ENCODE peak calls at places on chromosomes 3 and 15, in seven cellular contexts. Y is right cardiac atrium, W is tibial artery, X is PC-3, L is aorta, M is GM23248, E is HCT116. Q is an unnamed sample.

GRCh38 chr3:75983609-75984290 is 198.4 kb upstream of the ZNF717 start:
- DNase-seq in Y (no peak), W (no peak), X (no peak), L (no peak), M (peak; percentile 65), E (no peak), Q (no peak)

GRCh38 chr15:51030649-51031316 is 63.9 kb downstream of the TNFAIP8L3 start:
- DNase-seq in Y (no peak), W (peak; percentile 57), X (peak; percentile 92), L (peak; percentile 71), M (peak; percentile 91), E (no peak), Q (no peak)

GRCh38 chr3:131107637-131108433 is 81.2 kb downstream of the NEK11 start:
- DNase-seq in Y (no peak), W (no peak), X (peak; percentile 78), L (no peak), M (peak; percentile 66), E (no peak), Q (no peak)

GRCh38 chr15:86082619-86083377 is 3.1 kb downstream of the AGBL1 start:
- DNase-seq in Y (no peak), W (no peak), X (no peak), L (no peak), M (no peak), E (no peak), Q (no peak)

GRCh38 chr3:59605318-59605717 is 555.5 kb upstream of the CFAP20DC start:
- DNase-seq in Y (no peak), W (no peak), X (no peak), L (no peak), M (no peak), E (no peak), Q (no peak)

GRCh38 chr15:34241376-34242350 is 16.8 kb downstream of the EMC4 start:
- DNase-seq in Y (no peak), W (no peak), X (peak; percentile 75), L (no peak), M (peak; percentile 63), E (no peak), Q (no peak)

GRCh38 chr3:23735062-23735461 is 70.7 kb upstream of the UBE2E1 start:
- DNase-seq in Y (no peak), W (no peak), X (peak; percentile 52), L (no peak), M (no peak), E (no peak), Q (no peak)

GRCh38 chr15:70068783-70069565 is 28.7 kb downstream of the TLE3 start:
- DNase-seq in Y (no peak), W (no peak), X (no peak), L (no peak), M (no peak), E (no peak), Q (no peak)

GRCh38 chr15:57183041-57183440 is 193.3 kb upstream of the CGNL1 start:
- DNase-seq in Y (no peak), W (no peak), X (no peak), L (no peak), M (peak; percentile 55), E (no peak), Q (no peak)

GRCh38 chr3:184603156-184604030 is 41.8 kb downstream of the EPHB3 start:
- DNase-seq in Y (no peak), W (no peak), X (no peak), L (no peak), M (no peak), E (no peak), Q (no peak)
- H3K27me3 ChIP-seq in Y (no peaks in the 10 kb centered on the region), W (no peaks in the 10 kb centered on the region), X (peaks cover 35% of the 10 kb centered on the region), L (no peaks in the 10 kb centered on the region), M (peaks cover 34% of the 10 kb centered on the region), E (no peaks in the 10 kb centered on the region), Q (peaks cover 73% of the 10 kb centered on the region)

GRCh38 chr3:142961539-142961938 is 1.9 kb downstream of the PAQR9 start:
- DNase-seq in Y (no peak), W (no peak), X (no peak), L (no peak), M (no peak), E (no peak), Q (no peak)
- H3K27me3 ChIP-seq in Y (no peaks in the 10 kb centered on the region), W (no peaks in the 10 kb centered on the region), X (peaks cover 3% of the 10 kb centered on the region), L (no peaks in the 10 kb centered on the region), M (no peaks in the 10 kb centered on the region), E (no peaks in the 10 kb centered on the region), Q (peaks cover 9% of the 10 kb centered on the region)

DNA sequence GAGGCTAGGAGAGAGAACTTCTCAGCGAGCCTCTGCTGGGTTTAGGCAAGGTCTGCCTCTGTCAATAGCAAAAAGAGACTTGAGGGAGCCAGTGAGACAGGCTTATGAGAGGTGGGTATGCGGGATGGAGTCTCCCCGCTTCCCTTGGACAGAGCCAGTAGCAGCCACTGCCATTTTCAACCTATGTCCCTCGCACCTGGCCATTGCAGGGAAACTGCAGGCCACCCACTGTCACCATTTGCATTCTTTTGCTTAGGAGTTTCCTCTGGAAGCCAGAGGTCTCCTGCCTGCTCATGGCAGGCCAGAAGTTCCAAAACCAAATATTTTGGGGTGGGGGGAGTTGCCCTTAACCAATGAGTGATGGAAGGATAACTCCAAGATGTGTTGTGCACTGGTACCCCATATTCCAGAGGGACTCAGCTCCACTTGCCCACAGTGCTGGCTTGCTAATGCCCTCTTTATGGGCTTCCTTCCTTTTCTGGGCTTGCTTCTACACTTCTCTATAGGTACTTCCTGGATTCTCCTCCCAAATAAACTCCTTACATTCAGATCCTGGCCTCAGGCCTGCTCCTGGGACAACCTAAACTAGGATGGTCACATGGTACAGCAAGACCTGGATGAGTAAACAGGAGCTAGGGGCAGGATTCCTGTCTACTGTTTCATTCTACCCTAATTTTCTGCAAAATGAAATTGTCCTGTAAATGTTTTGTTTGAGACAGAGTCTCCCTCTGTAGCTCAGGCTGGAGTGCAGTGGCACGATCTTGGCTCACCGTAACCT is 108.9 kb upstream of the PROK2 start:
- DNase-seq in Y (no peak), W (no peak), X (no peak), L (no peak), M (no peak), E (no peak), Q (no peak)
- H3K27me3 ChIP-seq in Y (no peaks in the 10 kb centered on the region), W (no peaks in the 10 kb centered on the region), X (peaks cover 53% of the 10 kb centered on the region), L (no peaks in the 10 kb centered on the region), M (peaks cover 49% of the 10 kb centered on the region), E (peaks cover 19% of the 10 kb centered on the region), Q (no peaks in the 10 kb centered on the region)

GRCh38 chr15:89377842-89378698 is 43.4 kb upstream of the POLG start:
- DNase-seq in Y (no peak), W (no peak), X (peak; percentile 91), L (no peak), M (peak; percentile 36), E (no peak), Q (no peak)

GRCh38 chr15:89377042-89377841 is 42.6 kb upstream of the POLG start:
- DNase-seq in Y (no peak), W (no peak), X (no peak), L (no peak), M (no peak), E (no peak), Q (no peak)

GRCh38 chr15:89379818-89380217 is 45.2 kb upstream of the POLG start:
- DNase-seq in Y (no peak), W (no peak), X (peak; percentile 96), L (no peak), M (no peak), E (no peak), Q (no peak)

GRCh38 chr15:89379423-89379735 is 44.8 kb upstream of the POLG start:
- DNase-seq in Y (no peak), W (no peak), X (no peak), L (no peak), M (no peak), E (no peak), Q (no peak)

DNA sequence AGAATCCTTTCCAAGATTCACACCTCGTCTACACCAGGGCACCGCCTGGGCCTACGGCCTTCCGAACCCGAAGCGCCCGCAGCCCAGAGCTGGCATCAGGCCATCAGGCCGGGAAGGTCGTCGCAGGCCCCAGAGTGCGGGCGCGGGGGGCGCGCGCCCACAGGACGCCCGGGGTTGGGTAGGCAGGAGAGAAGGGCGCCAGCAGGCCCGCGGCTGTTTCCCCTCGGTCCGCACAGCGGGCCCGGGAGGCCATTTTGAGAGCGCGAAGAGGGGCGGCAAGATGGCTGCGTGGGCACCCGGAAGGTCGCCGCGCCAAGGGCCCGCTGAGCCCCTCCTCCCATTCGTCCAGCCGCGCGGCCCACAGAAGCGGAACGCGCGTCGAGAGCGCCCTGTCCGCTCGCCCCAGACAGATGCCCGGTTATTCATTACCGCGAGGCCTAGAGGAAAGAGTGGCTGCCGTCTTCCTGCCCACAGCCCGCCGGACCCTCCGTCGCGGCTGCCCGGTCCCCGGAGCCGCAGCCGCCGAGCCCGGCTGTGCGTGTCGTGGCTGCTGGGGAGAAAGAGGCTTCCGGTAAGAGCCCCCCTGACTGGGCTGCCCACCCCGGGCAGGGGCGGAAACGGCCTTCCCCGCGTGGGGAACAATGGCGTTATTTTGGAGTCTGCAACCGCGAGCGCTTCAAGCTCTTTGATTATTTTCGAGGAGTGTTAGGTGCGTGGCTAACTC is 44.2 kb upstream of the POLG start:
- DNase-seq in Y (peak; percentile 41), W (no peak), X (no peak), L (no peak), M (no peak), E (no peak), Q (no peak)
- H3K27me3 ChIP-seq in Y (no peaks in the 10 kb centered on the region), W (no peaks in the 10 kb centered on the region), X (no peaks in the 10 kb centered on the region), L (no peaks in the 10 kb centered on the region), M (peaks cover 92% of the 10 kb centered on the region), E (peaks cover 3% of the 10 kb centered on the region), Q (peaks cover 96% of the 10 kb centered on the region)

GRCh38 chr15:73882761-73883419 is 9.5 kb downstream of the TBC1D21 start:
- DNase-seq in Y (no peak), W (peak; percentile 13), X (peak; percentile 40), L (no peak), M (no peak), E (no peak), Q (no peak)
- H3K27me3 ChIP-seq in Y (no peaks in the 10 kb centered on the region), W (no peaks in the 10 kb centered on the region), X (no peaks in the 10 kb centered on the region), L (no peaks in the 10 kb centered on the region), M (peaks cover 7% of the 10 kb centered on the region), E (no peaks in the 10 kb centered on the region), Q (no peaks in the 10 kb centered on the region)

GRCh38 chr15:83652606-83653204 is 1.2 kb upstream of the ADAMTSL3 start:
- DNase-seq in Y (no peak), W (no peak), X (no peak), L (no peak), M (no peak), E (no peak), Q (no peak)

GRCh38 chr15:83651541-83651940 is 2.4 kb upstream of the ADAMTSL3 start:
- DNase-seq in Y (no peak), W (no peak), X (peak; percentile 70), L (no peak), M (no peak), E (no peak), Q (no peak)

GRCh38 chr15:83654379-83655236 is 685 bp downstream of the ADAMTSL3 start:
- DNase-seq in Y (peak; percentile 64), W (peak; percentile 51), X (peak; percentile 12), L (peak; percentile 67), M (peak; percentile 2), E (no peak), Q (peak; percentile 13)

GRCh38 chr15:83653639-83654378 is at the start of gene ADAMTSL3:
- DNase-seq in Y (peak; percentile 91), W (peak; percentile 64), X (peak; percentile 74), L (peak; percentile 86), M (peak; percentile 53), E (no peak), Q (peak; percentile 20)

DNA sequence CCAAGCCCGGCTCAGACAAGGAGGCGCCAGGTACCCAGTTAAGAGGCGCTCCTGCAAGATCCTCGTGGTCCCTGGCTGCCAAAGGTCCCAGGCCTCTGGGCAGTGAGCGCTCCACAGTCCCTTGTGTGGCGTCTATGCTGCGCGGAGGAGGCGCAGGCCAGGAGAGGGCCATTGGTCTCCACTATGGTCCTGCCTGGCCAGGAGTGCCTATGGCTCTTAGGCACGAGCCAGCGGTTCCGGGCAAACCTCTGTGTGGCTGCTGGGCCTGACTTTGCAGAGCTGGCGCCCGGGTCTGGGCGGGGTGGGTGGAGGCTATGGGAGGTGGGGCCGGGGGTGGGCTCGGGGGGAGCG is 660 bp upstream of the ADAMTSL3 start:
- DNase-seq in Y (no peak), W (peak; percentile 39), X (no peak), L (no peak), M (no peak), E (no peak), Q (peak; percentile 2)
- H3K27me3 ChIP-seq in Y (no peaks in the 10 kb centered on the region), W (no peaks in the 10 kb centered on the region), X (no peaks in the 10 kb centered on the region), L (no peaks in the 10 kb centered on the region), M (peaks cover 39% of the 10 kb centered on the region), E (peaks cover 13% of the 10 kb centered on the region), Q (peaks cover 16% of the 10 kb centered on the region)